ENCODE peak calls at places on chromosomes 13 and 19, in nine cellular contexts. T is esophagus squamous epithelium; I is stimulated activated CD4-positive, alpha-beta T cell treated with anti-CD3 and anti-CD28 coated beads, Interleukin-15, amount 100 ng/mL, for 24 hours; U is foreskin keratinocyte; R is activated CD4-positive, alpha-beta T cell treated with anti-CD3 and anti-CD28 coated beads, Interleukin-2, amount 50 U/mL, for 1 hour; G is PC-9; D is ureter; C is T-helper 2 cell treated with Interferon-gamma antibody and Interleukin-4, amounts not matched to agents 5 μg/mL and 100 μg/mL, for 36 hours; O is activated CD8-positive, alpha-beta memory T cell treated with anti-CD3 and anti-CD28 coated beads for 1 hour. Z is an unnamed sample.

GRCh38 chr19:14349426-14349825 is 31.8 kb upstream of the ADGRE5 start:
- DNase-seq in R (peak; percentile 11), T (no peak), I (no peak), G (no peak), C (no peak), U (no peak), O (no peak), D (no peak), Z (no peak)

GRCh38 chr19:41871573-41872383 is 5.3 kb upstream of the CD79A start:
- DNase-seq in U (no peak), G (peak; percentile 41), D (no peak), O (no peak), I (peak; percentile 80), R (peak; percentile 42), C (peak; percentile 83), T (no peak), Z (no peak)

GRCh38 chr13:37443538-37443937 is 155.0 kb downstream of the POSTN start:
- DNase-seq in T (no peak), R (no peak), D (no peak), C (no peak), I (no peak), G (no peak), U (peak; percentile 97), O (no peak), Z (no peak)

GRCh38 chr13:107069107-107069776 is 501.3 kb upstream of the ARGLU1 start:
- DNase-seq in I (no peak), O (no peak), T (no peak), U (no peak), G (peak; percentile 45), R (no peak), D (no peak), C (no peak), Z (no peak)

GRCh38 chr13:114136576-114136975 is 4.2 kb upstream of the RASA3 start:
- DNase-seq in C (no peak), I (no peak), G (no peak), T (no peak), U (no peak), R (no peak), D (no peak), O (no peak), Z (no peak)

GRCh38 chr19:16266586-16266942 is 58.1 kb upstream of the KLF2 start:
- DNase-seq in O (peak; percentile 47), C (peak; percentile 68), R (peak; percentile 57), U (no peak), T (no peak), G (no peak), I (peak; percentile 57), D (no peak), Z (no peak)

GRCh38 chr13:43389573-43389972 is 366.2 kb downstream of the DNAJC15 start:
- DNase-seq in C (no peak), I (no peak), G (no peak), R (no peak), U (no peak), D (no peak), T (no peak), O (no peak), Z (no peak)

GRCh38 chr19:1156830-1157615 is 17.0 kb downstream of the SBNO2 start:
- DNase-seq in G (no peak), U (no peak), D (no peak), O (no peak), T (no peak), I (no peak), C (no peak), R (no peak), Z (no peak)

GRCh38 chr13:73767747-73768315 is 366.4 kb downstream of the KLF12 start:
- DNase-seq in C (no peak), T (no peak), R (peak; percentile 35), G (no peak), D (no peak), I (peak; percentile 55), O (peak; percentile 8), U (no peak), Z (no peak)

GRCh38 chr13:111922086-111922485 is 144.9 kb upstream of the SOX1 start:
- DNase-seq in I (no peak), U (no peak), D (no peak), G (no peak), O (no peak), R (no peak), T (no peak), C (no peak), Z (no peak)

GRCh38 chr13:76885203-76886004 is 801 bp downstream of the KCTD12 start:
- DNase-seq in R (peak; percentile 43), T (peak; percentile 21), D (peak; percentile 82), I (peak; percentile 68), U (peak; percentile 56), O (peak; percentile 15), C (peak; percentile 59), G (no peak), Z (peak; percentile 46)

Z was measured in cerebellar nuclear complex.